ENCODE peak calls at places on chromosomes 11 and 22, in eight cellular contexts. E is SK-N-SH, L is HCT116, T is brain microvascular endothelial cell, C is astrocyte of the spinal cord, O is GM23338, Y is body of pancreas, V is neural progenitor cell. U is an unnamed sample.

GRCh38 chr22:39301108-39301507 is 18.3 kb downstream of the RPL3 start:
- DNase-seq in Y (no peak), O (no peak), C (no peak), V (no peak), T (no peak), L (no peak), E (no peak), U (no peak)

GRCh38 chr22:21641417-21641794 is 696 bp upstream of the SDF2L1 start:
- DNase-seq in Y (peak), T (no peak), E (peak), C (peak), O (peak), L (no peak), V (peak), U (peak)

GRCh38 chr11:47005441-47005840 is 68.9 kb downstream of the CSTPP1 start:
- DNase-seq in C (no peak), V (no peak), L (no peak), O (no peak), E (no peak), Y (no peak), T (no peak), U (no peak)

GRCh38 chr11:31641477-31642062 is 132.0 kb downstream of the ELP4 start:
- DNase-seq in O (peak), T (no peak), L (peak), E (peak), Y (peak), C (peak), V (peak), U (peak)

GRCh38 chr22:38203090-38203810 is 1.5 kb downstream of the MAFF start:
- DNase-seq in L (no peak), T (no peak), E (peak), C (peak), O (peak), Y (peak), V (peak), U (peak)

GRCh38 chr22:17460895-17461294 is 91.6 kb downstream of the CECR2 start:
- DNase-seq in E (no peak), C (no peak), O (no peak), Y (no peak), T (no peak), V (no peak), L (no peak), U (no peak)

GRCh38 chr11:117950320-117950719 is 21.1 kb upstream of the TMPRSS13 start:
- DNase-seq in E (no peak), L (no peak), T (no peak), Y (peak), C (no peak), V (no peak), O (no peak), U (no peak)

GRCh38 chr11:94924074-94925031 is 49.0 kb downstream of the CWC15 start:
- DNase-seq in L (no peak), T (no peak), E (peak), V (no peak), O (no peak), C (no peak), Y (no peak), U (no peak)

GRCh38 chr11:37450613-37451012 is 852.6 kb upstream of the RAG2 start:
- DNase-seq in C (no peak), L (no peak), O (no peak), Y (no peak), E (no peak), V (no peak), T (no peak), U (peak)

GRCh38 chr11:103257360-103257759 is 148.1 kb downstream of the DYNC2H1 start:
- DNase-seq in L (peak), Y (no peak), C (peak), T (peak), O (peak), E (peak), V (peak), U (peak)

GRCh38 chr22:45608763-45609180 is 62.9 kb upstream of the ATXN10 start:
- DNase-seq in O (no peak), Y (no peak), C (peak), V (no peak), T (peak), E (no peak), L (peak), U (peak)

GRCh38 chr11:77114089-77114463 is 11.4 kb downstream of the OMP start:
- DNase-seq in E (no peak), Y (no peak), L (no peak), T (no peak), O (no peak), C (no peak), V (no peak), U (no peak)

DNA sequence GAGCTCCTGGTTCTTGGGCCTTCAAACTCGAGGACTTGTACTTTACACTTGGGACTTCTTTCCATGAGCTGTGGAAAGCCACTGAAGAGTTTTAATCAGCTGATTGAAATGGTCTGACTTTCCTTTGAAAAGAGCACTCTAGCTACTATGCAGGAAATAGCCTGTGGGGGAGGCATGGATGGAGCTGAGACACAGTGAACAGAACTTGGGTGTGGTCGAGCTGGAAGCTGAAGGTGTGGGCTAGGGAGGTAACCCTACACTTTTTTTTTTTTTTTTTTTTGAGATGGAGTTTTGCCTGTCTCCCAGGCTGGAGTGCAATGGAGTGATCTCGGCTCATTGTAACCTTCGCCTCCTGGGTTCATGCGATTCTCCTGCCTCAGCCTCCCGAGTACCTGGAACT is 17.5 kb upstream of the CAPRIN1 start:
- DNase-seq in T (no peak), V (no peak), C (no peak), E (no peak), O (no peak), Y (no peak), L (no peak), U (peak)
- TF ChIP-seq CTCF in T (no peak), V (no peak), C (no peak), E (no peak), O (no peak), Y (no peak), L (no peak), U (no peak)

DNA sequence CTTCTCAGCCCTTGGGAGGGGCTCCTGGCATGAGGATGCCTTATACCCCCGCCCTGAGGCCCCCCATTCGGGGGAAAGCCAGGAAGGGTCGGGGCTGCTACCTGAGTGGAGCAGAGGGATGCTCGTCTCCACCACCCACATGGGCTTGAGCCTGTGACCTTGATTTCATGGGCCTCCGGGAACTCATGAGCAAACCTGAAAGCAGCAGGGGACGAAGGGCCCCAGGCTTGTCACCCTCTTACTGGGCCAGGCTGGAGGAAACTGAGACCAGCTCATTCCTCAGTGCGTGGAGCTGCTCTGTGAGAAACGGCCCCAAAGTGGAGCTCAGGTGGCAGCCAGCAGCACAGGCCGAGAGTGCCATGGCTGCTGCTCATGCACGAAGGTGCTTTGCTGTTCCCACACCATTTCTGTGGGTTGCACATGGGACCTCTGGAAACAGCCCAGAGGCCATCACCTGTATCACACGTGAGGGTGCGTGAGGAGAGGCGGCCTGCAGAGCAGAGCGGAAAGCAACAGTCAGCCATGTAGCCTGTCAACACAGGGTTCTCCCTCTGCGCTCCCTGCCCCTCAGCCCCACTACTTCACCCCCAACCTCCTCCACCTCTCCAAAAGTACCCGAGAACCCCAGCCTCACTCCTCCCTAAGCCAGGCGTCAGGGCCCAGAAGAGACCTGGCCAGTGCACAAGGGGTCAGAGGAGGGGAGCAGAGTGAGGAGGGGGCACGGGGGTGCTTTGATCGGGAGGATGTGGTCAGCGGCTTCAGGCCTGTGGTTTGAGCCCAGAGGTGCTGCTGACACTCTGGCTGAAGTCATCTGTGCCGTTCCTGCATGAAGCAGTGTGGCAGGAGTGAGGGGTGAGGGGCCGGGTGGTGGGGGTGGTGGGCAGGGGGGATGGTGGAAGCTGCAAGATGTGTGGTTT is 14.2 kb upstream of the IL2RB start:
- DNase-seq in V (no peak), L (no peak), E (no peak), O (no peak), Y (no peak), T (no peak), C (no peak), U (no peak)
- H3K4me3 ChIP-seq in V (no peak), L (no peak), E (no peak), O (no peak), Y (no peak), T (no peak), C (no peak), U (no peak)

GRCh38 chr11:26522912-26523610 is 49.0 kb downstream of the MUC15 start:
- DNase-seq in O (peak), C (peak), L (no peak), T (peak), E (no peak), Y (no peak), V (peak), U (peak)
- TF ChIP-seq CTCF in O (peak), C (peak), L (no peak), T (peak), E (peak), Y (no peak), V (peak), U (peak)

DNA sequence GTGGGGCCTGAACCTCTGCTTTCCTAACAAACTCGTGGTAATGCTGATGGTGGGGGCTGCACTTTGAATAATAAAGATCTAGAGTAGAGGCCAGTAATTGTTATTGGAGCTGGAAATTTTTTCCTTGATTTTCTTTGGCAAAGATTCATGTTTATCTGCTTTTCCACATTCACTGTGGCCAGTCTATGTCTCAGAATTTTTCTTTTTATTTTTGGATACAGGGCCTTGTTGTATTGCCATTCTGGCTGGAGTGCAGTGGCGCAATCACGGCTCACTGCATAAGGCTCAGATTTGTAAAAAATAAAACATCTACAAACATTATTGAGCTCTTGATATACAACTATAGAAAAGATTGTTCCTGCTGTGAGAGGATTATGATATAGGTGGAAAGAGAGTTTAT is 1.6 kb downstream of the TMEM135 start:
- DNase-seq in E (no peak), C (peak), O (no peak), Y (no peak), L (no peak), V (no peak), T (no peak), U (no peak)
- H3K4me3 ChIP-seq in E (peak), C (peak), O (peak), Y (no peak), L (no peak), V (peak), T (peak), U (no peak)

U was measured in epithelial cell of esophagus.